ENCODE peak calls at places on chromosomes 4 and X, in five cellular contexts. S is GM20000, N is kidney tubule cell, T is kidney glomerular epithelial cell, L is cardiac fibroblast. K is an unnamed sample.
A peak's percentile ranks its signal among the peaks of the same experiment; 100 is the strongest.

GRCh38 chrX:114152130-114152529 is 431.8 kb upstream of the HTR2C start:
- DNase-seq in S (no peak), N (peak; percentile 56), T (no peak), L (peak; percentile 77), K (peak; percentile 23)

GRCh38 chrX:155864655-155865054 is 16.5 kb upstream of the VAMP7 start:
- DNase-seq in S (no peak), N (no peak), T (no peak), L (peak; percentile 16), K (no peak)

GRCh38 chrX:39759526-39760224 is 338.1 kb downstream of the BCOR start:
- DNase-seq in S (no peak), N (peak; percentile 66), T (peak; percentile 69), L (peak; percentile 72), K (no peak)

GRCh38 chrX:43564953-43565352 is 91.1 kb upstream of the MAOA start:
- DNase-seq in S (no peak), N (peak; percentile 20), T (peak; percentile 6), L (no peak), K (no peak)

GRCh38 chr4:7817877-7818675 is 121.6 kb downstream of the AFAP1 start:
- DNase-seq in S (no peak), N (no peak), T (no peak), L (no peak), K (no peak)

GRCh38 chr4:114857831-114858230 is 255.6 kb downstream of the NDST4 start:
- DNase-seq in S (no peak), N (peak; percentile 26), T (no peak), L (no peak), K (no peak)

GRCh38 chrX:41561045-41561444 is 113.9 kb downstream of the NYX start:
- DNase-seq in S (peak; percentile 33), N (peak; percentile 68), T (peak; percentile 53), L (peak; percentile 89), K (peak; percentile 35)

GRCh38 chrX:151359341-151359740 is 37.7 kb upstream of the VMA21 start:
- DNase-seq in S (no peak), N (no peak), T (no peak), L (no peak), K (no peak)

GRCh38 chrX:149937881-149938426 is 337 bp downstream of the EOLA2 start:
- DNase-seq in S (no peak), N (no peak), T (no peak), L (peak; percentile 7), K (peak; percentile 1)

GRCh38 chr4:4502694-4503311 is 39.0 kb downstream of the STX18 start:
- DNase-seq in S (peak; percentile 23), N (no peak), T (no peak), L (peak; percentile 69), K (peak; percentile 68)

K was measured in foreskin melanocyte.